ENCODE peak calls at places on chromosomes 3 and 15, in seven cellular contexts. T is neural crest cell, U is GM13977, E is ovary, K is dorsolateral prefrontal cortex, Q is suprapubic skin, F is mucosa of descending colon. I is an unnamed sample.

GRCh38 chr15:66240240-66240842 is 13.2 kb downstream of the MEGF11 start:
- DNase-seq in T (no peak), U (no peak), E (no peak), K (no peak), Q (no peak), F (no peak), I (no peak)

GRCh38 chr3:127456471-127457093 is 134.0 kb downstream of the TPRA1 start:
- DNase-seq in T (no peak), U (no peak), E (peak; percentile 31), K (no peak), Q (peak; percentile 64), F (no peak), I (no peak)

GRCh38 chr15:76376816-76377215 is 40.2 kb downstream of the ISL2 start:
- DNase-seq in T (peak; percentile 3), U (no peak), E (no peak), K (no peak), Q (no peak), F (no peak), I (no peak)

GRCh38 chr15:78620021-78620838 is 566 bp downstream of the CHRNA3 start:
- DNase-seq in T (peak; percentile 43), U (peak; percentile 48), E (no peak), K (no peak), Q (no peak), F (no peak), I (no peak)

GRCh38 chr3:154367221-154367620 is 42.9 kb upstream of the DHX36 start:
- DNase-seq in T (no peak), U (no peak), E (no peak), K (no peak), Q (no peak), F (no peak), I (no peak)

GRCh38 chr15:74235962-74236361 is at the start of gene CCDC33:
- DNase-seq in T (no peak), U (peak; percentile 64), E (no peak), K (no peak), Q (no peak), F (peak; percentile 78), I (no peak)

GRCh38 chr15:90836296-90836871 is 32.0 kb upstream of the FURIN start:
- DNase-seq in T (no peak), U (no peak), E (no peak), K (no peak), Q (no peak), F (no peak), I (no peak)

GRCh38 chr3:135262441-135262840 is 467.4 kb downstream of the EPHB1 start:
- DNase-seq in T (no peak), U (no peak), E (no peak), K (no peak), Q (no peak), F (no peak), I (no peak)

GRCh38 chr15:52642386-52643361 is 36.5 kb downstream of the ATOSA start:
- DNase-seq in T (no peak), U (no peak), E (no peak), K (no peak), Q (no peak), F (no peak), I (no peak)

GRCh38 chr3:13217736-13218540 is 144.7 kb upstream of the IQSEC1 start:
- DNase-seq in T (no peak), U (no peak), E (no peak), K (no peak), Q (no peak), F (no peak), I (no peak)

GRCh38 chr3:63886843-63887242 is 23.2 kb downstream of the ATXN7 start:
- DNase-seq in T (no peak), U (no peak), E (no peak), K (no peak), Q (no peak), F (no peak), I (no peak)

GRCh38 chr3:50630394-50630793 is 13.4 kb downstream of the MAPKAPK3 start:
- DNase-seq in T (no peak), U (no peak), E (no peak), K (no peak), Q (no peak), F (no peak), I (no peak)

GRCh38 chr3:42552830-42553229 is 28.9 kb downstream of the SEC22C start:
- DNase-seq in T (no peak), U (no peak), E (no peak), K (no peak), Q (no peak), F (no peak), I (no peak)

GRCh38 chr3:42562047-42562907 is 19.5 kb downstream of the SEC22C start:
- DNase-seq in T (no peak), U (no peak), E (no peak), K (no peak), Q (no peak), F (no peak), I (no peak)

GRCh38 chr3:42556089-42556632 is 25.6 kb downstream of the SEC22C start:
- DNase-seq in T (no peak), U (no peak), E (no peak), K (no peak), Q (no peak), F (no peak), I (no peak)

GRCh38 chr3:42557849-42558248 is 23.9 kb downstream of the SEC22C start:
- DNase-seq in T (no peak), U (no peak), E (no peak), K (no peak), Q (no peak), F (no peak), I (no peak)
- TF ChIP-seq CTCF in T (no peak), U (peak; percentile 25), E (no peak), K (no peak), Q (no peak), F (no peak), I (no peak)

DNA sequence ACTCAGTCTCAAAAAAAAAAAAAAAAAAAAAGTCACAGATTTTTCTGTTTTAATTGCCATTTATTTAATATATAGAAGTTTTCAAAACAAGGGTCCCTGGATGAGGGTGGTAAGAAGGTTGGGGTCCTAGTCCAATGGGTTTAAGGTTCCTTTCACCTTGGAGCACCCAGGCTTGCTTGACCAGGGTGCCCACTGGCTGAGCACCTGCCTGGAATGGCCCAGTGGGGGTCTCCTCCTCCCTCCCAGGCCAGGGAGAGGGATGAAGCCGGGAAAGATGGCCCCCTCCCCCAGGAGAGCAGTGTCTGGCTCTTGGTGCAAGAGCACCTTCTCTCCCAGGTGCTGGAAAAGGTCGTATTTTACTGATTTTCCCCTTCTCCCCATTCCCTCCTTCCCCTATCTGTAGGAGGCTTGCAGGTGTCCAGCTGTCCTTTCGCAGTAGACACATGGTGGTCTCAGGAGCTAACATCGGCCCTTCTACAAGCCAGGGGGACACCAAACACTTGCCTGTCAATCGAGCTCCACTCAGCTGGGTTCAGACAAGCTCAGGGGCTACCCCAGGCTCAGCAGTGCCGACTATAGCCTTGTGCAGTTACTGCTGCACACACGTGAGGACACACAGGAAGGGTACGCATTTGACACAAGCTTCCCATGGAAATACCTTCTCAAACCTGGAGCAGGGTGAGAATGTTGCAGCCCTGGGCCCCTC is 112.3 kb upstream of the KLF13 start:
- DNase-seq in T (no peak), U (no peak), E (no peak), K (no peak), Q (no peak), F (no peak), I (no peak)
- TF ChIP-seq CTCF in T (no peak), U (no peak), E (no peak), K (no peak), Q (no peak), F (no peak), I (no peak)

GRCh38 chr15:50911001-50911400 is 2.5 kb downstream of the AP4E1 start:
- DNase-seq in T (no peak), U (no peak), E (no peak), K (no peak), Q (no peak), F (no peak), I (no peak)

GRCh38 chr15:50907866-50908208 is 646 bp upstream of the AP4E1 start:
- DNase-seq in T (no peak), U (peak; percentile 57), E (no peak), K (no peak), Q (no peak), F (peak; percentile 63), I (peak; percentile 28)

GRCh38 chr15:50906954-50907865 is 1.3 kb upstream of the AP4E1 start:
- DNase-seq in T (no peak), U (peak; percentile 84), E (no peak), K (no peak), Q (no peak), F (peak; percentile 52), I (no peak)

GRCh38 chr15:50909044-50909342 is 510 bp downstream of the AP4E1 start:
- DNase-seq in T (no peak), U (no peak), E (no peak), K (no peak), Q (no peak), F (no peak), I (no peak)

DNA sequence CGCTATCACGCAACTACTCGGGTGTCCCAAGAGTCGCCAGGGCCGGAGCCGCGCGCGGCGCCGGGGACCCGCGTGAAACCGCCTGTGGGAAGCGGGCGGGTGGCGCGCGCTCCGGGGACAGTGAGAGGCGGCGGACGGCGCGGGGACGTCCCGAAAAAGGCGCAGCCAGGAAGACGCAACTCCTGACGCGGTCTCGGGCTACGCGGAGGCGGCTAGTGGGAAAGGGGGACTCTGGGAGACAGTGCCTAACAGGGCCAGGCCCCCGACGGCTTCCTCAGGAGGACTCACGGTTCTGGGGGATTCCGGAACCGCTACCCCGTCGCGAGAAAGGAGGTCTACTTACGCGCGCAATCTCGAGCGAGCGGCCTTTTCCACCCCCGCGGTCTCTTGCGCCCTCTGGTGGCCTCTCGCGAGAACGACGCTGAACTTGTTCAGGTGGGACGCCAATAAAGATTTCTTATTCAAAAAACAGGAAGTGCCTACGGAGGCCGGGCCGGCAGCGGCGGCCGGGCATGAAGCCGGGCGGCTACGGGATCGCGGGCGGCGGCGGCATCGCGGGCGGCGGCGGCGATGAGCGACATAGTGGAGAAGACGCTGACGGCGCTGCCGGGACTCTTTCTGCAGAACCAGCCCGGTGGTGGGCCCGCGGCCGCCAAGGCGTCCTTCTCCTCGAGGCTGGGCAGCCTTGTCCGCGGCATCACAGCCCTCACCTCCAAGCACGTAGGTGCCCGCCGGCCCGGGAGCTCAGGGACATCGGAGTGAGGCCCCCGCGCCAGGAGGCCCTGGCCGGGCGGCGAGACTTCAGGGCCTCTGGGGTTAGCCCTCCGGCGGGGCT is at the start of gene AP4E1:
- DNase-seq in T (peak; percentile 93), U (peak; percentile 90), E (peak; percentile 93), K (peak; percentile 81), Q (peak; percentile 96), F (peak; percentile 93), I (peak; percentile 83)
- TF ChIP-seq CTCF in T (peak; percentile 99), U (peak; percentile 93), E (peak; percentile 96), K (peak; percentile 100), Q (peak; percentile 97), F (peak; percentile 94), I (peak; percentile 96)

GRCh38 chr15:94930945-94931344 is 699.6 kb downstream of the MCTP2 start:
- DNase-seq in T (no peak), U (no peak), E (no peak), K (no peak), Q (no peak), F (no peak), I (no peak)

GRCh38 chr15:94934440-94934839 is 703.1 kb downstream of the MCTP2 start:
- DNase-seq in T (no peak), U (no peak), E (no peak), K (no peak), Q (no peak), F (no peak), I (no peak)

GRCh38 chr15:94924971-94925593 is 693.7 kb downstream of the MCTP2 start:
- DNase-seq in T (no peak), U (no peak), E (no peak), K (no peak), Q (no peak), F (no peak), I (peak; percentile 25)

GRCh38 chr15:94930441-94930840 is 699.1 kb downstream of the MCTP2 start:
- DNase-seq in T (no peak), U (no peak), E (no peak), K (no peak), Q (no peak), F (no peak), I (no peak)

GRCh38 chr15:94929282-94929681 is 697.9 kb downstream of the MCTP2 start:
- DNase-seq in T (no peak), U (no peak), E (no peak), K (no peak), Q (no peak), F (no peak), I (no peak)
- TF ChIP-seq CTCF in T (no peak), U (no peak), E (no peak), K (no peak), Q (no peak), F (no peak), I (no peak)